ENCODE peak calls at places on chromosomes 12 and 14, in five cellular contexts. One of them, this sample, is unnamed.

GRCh38 chr12:49832836-49833421 is 4.7 kb upstream of the NCKAP5L start:
- DNase-seq in natural killer cell: no peak
- DNase-seq in ovary: no peak
- DNase-seq in stimulated activated CD8-positive, alpha-beta memory T cell treated with anti-CD3 and anti-CD28 coated beads, Interleukin-15, amount 100 ng/mL, for 24 hours: no peak
- DNase-seq in fibroblast of mammary gland: peak
- DNase-seq in this sample: no peak

GRCh38 chr12:94872007-94872653 is 131.4 kb downstream of the NDUFA12 start:
- DNase-seq in natural killer cell: no peak
- DNase-seq in ovary: no peak
- DNase-seq in fibroblast of mammary gland: no peak
- DNase-seq in stimulated activated CD8-positive, alpha-beta memory T cell treated with anti-CD3 and anti-CD28 coated beads, Interleukin-15, amount 100 ng/mL, for 24 hours: no peak
- DNase-seq in this sample: no peak

GRCh38 chr14:34693228-34693939 is 21.0 kb downstream of the CFL2 start:
- DNase-seq in ovary: peak
- DNase-seq in fibroblast of mammary gland: no peak
- DNase-seq in natural killer cell: no peak
- DNase-seq in stimulated activated CD8-positive, alpha-beta memory T cell treated with anti-CD3 and anti-CD28 coated beads, Interleukin-15, amount 100 ng/mL, for 24 hours: no peak
- DNase-seq in this sample: no peak

GRCh38 chr12:104316936-104317335 is 13.4 kb downstream of the EID3 start:
- DNase-seq in ovary: no peak
- DNase-seq in fibroblast of mammary gland: no peak
- DNase-seq in natural killer cell: no peak
- DNase-seq in stimulated activated CD8-positive, alpha-beta memory T cell treated with anti-CD3 and anti-CD28 coated beads, Interleukin-15, amount 100 ng/mL, for 24 hours: no peak
- DNase-seq in this sample: no peak

GRCh38 chr14:94180655-94181271 is 6.6 kb downstream of the PPP4R4 start:
- DNase-seq in ovary: no peak
- DNase-seq in natural killer cell: no peak
- DNase-seq in stimulated activated CD8-positive, alpha-beta memory T cell treated with anti-CD3 and anti-CD28 coated beads, Interleukin-15, amount 100 ng/mL, for 24 hours: no peak
- DNase-seq in fibroblast of mammary gland: peak
- DNase-seq in this sample: no peak

GRCh38 chr12:62758216-62758615 is 176.7 kb downstream of the PPM1H start:
- DNase-seq in stimulated activated CD8-positive, alpha-beta memory T cell treated with anti-CD3 and anti-CD28 coated beads, Interleukin-15, amount 100 ng/mL, for 24 hours: no peak
- DNase-seq in ovary: no peak
- DNase-seq in fibroblast of mammary gland: peak
- DNase-seq in natural killer cell: no peak
- DNase-seq in this sample: no peak

GRCh38 chr12:6235499-6235898 is 35.3 kb downstream of the CD9 start:
- DNase-seq in ovary: no peak
- DNase-seq in fibroblast of mammary gland: no peak
- DNase-seq in stimulated activated CD8-positive, alpha-beta memory T cell treated with anti-CD3 and anti-CD28 coated beads, Interleukin-15, amount 100 ng/mL, for 24 hours: no peak
- DNase-seq in natural killer cell: no peak
- DNase-seq in this sample: no peak

GRCh38 chr14:25308244-25308643 is 258.3 kb upstream of the STXBP6 start:
- DNase-seq in ovary: no peak
- DNase-seq in stimulated activated CD8-positive, alpha-beta memory T cell treated with anti-CD3 and anti-CD28 coated beads, Interleukin-15, amount 100 ng/mL, for 24 hours: no peak
- DNase-seq in fibroblast of mammary gland: peak
- DNase-seq in natural killer cell: no peak
- DNase-seq in this sample: no peak

GRCh38 chr12:482061-482460 is 22.3 kb downstream of the B4GALNT3 start:
- DNase-seq in stimulated activated CD8-positive, alpha-beta memory T cell treated with anti-CD3 and anti-CD28 coated beads, Interleukin-15, amount 100 ng/mL, for 24 hours: no peak
- DNase-seq in natural killer cell: no peak
- DNase-seq in ovary: no peak
- DNase-seq in fibroblast of mammary gland: no peak
- DNase-seq in this sample: no peak

GRCh38 chr12:87779016-87779415 is 250.2 kb downstream of the C12orf50 start:
- DNase-seq in natural killer cell: no peak
- DNase-seq in fibroblast of mammary gland: no peak
- DNase-seq in ovary: no peak
- DNase-seq in stimulated activated CD8-positive, alpha-beta memory T cell treated with anti-CD3 and anti-CD28 coated beads, Interleukin-15, amount 100 ng/mL, for 24 hours: no peak
- DNase-seq in this sample: no peak

GRCh38 chr14:90503582-90503981 is 106.8 kb downstream of the CALM1 start:
- DNase-seq in fibroblast of mammary gland: no peak
- DNase-seq in stimulated activated CD8-positive, alpha-beta memory T cell treated with anti-CD3 and anti-CD28 coated beads, Interleukin-15, amount 100 ng/mL, for 24 hours: no peak
- DNase-seq in ovary: no peak
- DNase-seq in natural killer cell: no peak
- DNase-seq in this sample: no peak

GRCh38 chr14:58717821-58718220 is 80.1 kb downstream of the DACT1 start:
- DNase-seq in stimulated activated CD8-positive, alpha-beta memory T cell treated with anti-CD3 and anti-CD28 coated beads, Interleukin-15, amount 100 ng/mL, for 24 hours: no peak
- DNase-seq in fibroblast of mammary gland: no peak
- DNase-seq in natural killer cell: no peak
- DNase-seq in ovary: no peak
- DNase-seq in this sample: no peak

GRCh38 chr12:89474615-89475014 is 50.0 kb downstream of the GALNT4 start:
- DNase-seq in stimulated activated CD8-positive, alpha-beta memory T cell treated with anti-CD3 and anti-CD28 coated beads, Interleukin-15, amount 100 ng/mL, for 24 hours: no peak
- DNase-seq in ovary: no peak
- DNase-seq in natural killer cell: no peak
- DNase-seq in fibroblast of mammary gland: no peak
- DNase-seq in this sample: no peak

GRCh38 chr12:64665506-64665905 is 55.2 kb downstream of the RASSF3 start:
- DNase-seq in ovary: no peak
- DNase-seq in fibroblast of mammary gland: peak
- DNase-seq in stimulated activated CD8-positive, alpha-beta memory T cell treated with anti-CD3 and anti-CD28 coated beads, Interleukin-15, amount 100 ng/mL, for 24 hours: no peak
- DNase-seq in natural killer cell: no peak
- DNase-seq in this sample: no peak

GRCh38 chr12:3662516-3662915 is 90.4 kb downstream of the CRACR2A start:
- DNase-seq in stimulated activated CD8-positive, alpha-beta memory T cell treated with anti-CD3 and anti-CD28 coated beads, Interleukin-15, amount 100 ng/mL, for 24 hours: no peak
- DNase-seq in ovary: no peak
- DNase-seq in fibroblast of mammary gland: peak
- DNase-seq in natural killer cell: no peak
- DNase-seq in this sample: no peak

GRCh38 chr14:19974844-19975243 is 547 bp upstream of the OR4K15 start:
- DNase-seq in stimulated activated CD8-positive, alpha-beta memory T cell treated with anti-CD3 and anti-CD28 coated beads, Interleukin-15, amount 100 ng/mL, for 24 hours: no peak
- DNase-seq in fibroblast of mammary gland: no peak
- DNase-seq in ovary: no peak
- DNase-seq in natural killer cell: no peak
- DNase-seq in this sample: no peak

GRCh38 chr14:101590062-101590461 is 28.8 kb downstream of the DIO3 start:
- DNase-seq in ovary: no peak
- DNase-seq in natural killer cell: no peak
- DNase-seq in stimulated activated CD8-positive, alpha-beta memory T cell treated with anti-CD3 and anti-CD28 coated beads, Interleukin-15, amount 100 ng/mL, for 24 hours: no peak
- DNase-seq in fibroblast of mammary gland: no peak
- DNase-seq in this sample: no peak

GRCh38 chr12:87200289-87200979 is 828.8 kb downstream of the C12orf50 start:
- DNase-seq in natural killer cell: no peak
- DNase-seq in stimulated activated CD8-positive, alpha-beta memory T cell treated with anti-CD3 and anti-CD28 coated beads, Interleukin-15, amount 100 ng/mL, for 24 hours: no peak
- DNase-seq in fibroblast of mammary gland: no peak
- DNase-seq in ovary: no peak
- DNase-seq in this sample: no peak

GRCh38 chr12:70251226-70251625 is 8.0 kb downstream of the CNOT2 start:
- DNase-seq in ovary: no peak
- DNase-seq in natural killer cell: no peak
- DNase-seq in fibroblast of mammary gland: no peak
- DNase-seq in stimulated activated CD8-positive, alpha-beta memory T cell treated with anti-CD3 and anti-CD28 coated beads, Interleukin-15, amount 100 ng/mL, for 24 hours: no peak
- DNase-seq in this sample: no peak

GRCh38 chr12:65171870-65172269 is 2.5 kb downstream of the LEMD3 start:
- DNase-seq in natural killer cell: no peak
- DNase-seq in ovary: no peak
- DNase-seq in stimulated activated CD8-positive, alpha-beta memory T cell treated with anti-CD3 and anti-CD28 coated beads, Interleukin-15, amount 100 ng/mL, for 24 hours: no peak
- DNase-seq in fibroblast of mammary gland: no peak
- DNase-seq in this sample: no peak

GRCh38 chr14:37197421-37198272 is at the start of gene MIPOL1:
- DNase-seq in natural killer cell: no peak
- DNase-seq in stimulated activated CD8-positive, alpha-beta memory T cell treated with anti-CD3 and anti-CD28 coated beads, Interleukin-15, amount 100 ng/mL, for 24 hours: peak
- DNase-seq in ovary: peak
- DNase-seq in fibroblast of mammary gland: peak
- DNase-seq in this sample: peak

GRCh38 chr14:69363055-69363454 is 35.0 kb downstream of the ERH start:
- DNase-seq in stimulated activated CD8-positive, alpha-beta memory T cell treated with anti-CD3 and anti-CD28 coated beads, Interleukin-15, amount 100 ng/mL, for 24 hours: no peak
- DNase-seq in fibroblast of mammary gland: peak
- DNase-seq in ovary: no peak
- DNase-seq in natural killer cell: no peak
- DNase-seq in this sample: no peak

GRCh38 chr14:21860172-21860571 is 186.6 kb upstream of the OR4E1 start:
- DNase-seq in stimulated activated CD8-positive, alpha-beta memory T cell treated with anti-CD3 and anti-CD28 coated beads, Interleukin-15, amount 100 ng/mL, for 24 hours: no peak
- DNase-seq in ovary: no peak
- DNase-seq in fibroblast of mammary gland: peak
- DNase-seq in natural killer cell: no peak
- DNase-seq in this sample: no peak

GRCh38 chr14:32657081-32657480 is 281.6 kb upstream of the NPAS3 start:
- DNase-seq in natural killer cell: no peak
- DNase-seq in fibroblast of mammary gland: peak
- DNase-seq in stimulated activated CD8-positive, alpha-beta memory T cell treated with anti-CD3 and anti-CD28 coated beads, Interleukin-15, amount 100 ng/mL, for 24 hours: no peak
- DNase-seq in ovary: no peak
- DNase-seq in this sample: peak

GRCh38 chr12:15682826-15683225 is 106.4 kb downstream of the EPS8 start:
- DNase-seq in stimulated activated CD8-positive, alpha-beta memory T cell treated with anti-CD3 and anti-CD28 coated beads, Interleukin-15, amount 100 ng/mL, for 24 hours: no peak
- DNase-seq in fibroblast of mammary gland: peak
- DNase-seq in ovary: no peak
- DNase-seq in natural killer cell: no peak
- DNase-seq in this sample: no peak

GRCh38 chr12:52865090-52865944 is 16.5 kb upstream of the KRT78 start:
- DNase-seq in fibroblast of mammary gland: peak
- DNase-seq in ovary: no peak
- DNase-seq in natural killer cell: no peak
- DNase-seq in stimulated activated CD8-positive, alpha-beta memory T cell treated with anti-CD3 and anti-CD28 coated beads, Interleukin-15, amount 100 ng/mL, for 24 hours: no peak
- DNase-seq in this sample: peak

GRCh38 chr14:90235179-90235976 is 21.0 kb upstream of the PSMC1 start:
- DNase-seq in natural killer cell: peak
- DNase-seq in stimulated activated CD8-positive, alpha-beta memory T cell treated with anti-CD3 and anti-CD28 coated beads, Interleukin-15, amount 100 ng/mL, for 24 hours: peak
- DNase-seq in fibroblast of mammary gland: peak
- DNase-seq in ovary: no peak
- DNase-seq in this sample: no peak

GRCh38 chr12:68291396-68292036 is 38.1 kb upstream of the IL22 start:
- DNase-seq in fibroblast of mammary gland: no peak
- DNase-seq in ovary: no peak
- DNase-seq in stimulated activated CD8-positive, alpha-beta memory T cell treated with anti-CD3 and anti-CD28 coated beads, Interleukin-15, amount 100 ng/mL, for 24 hours: no peak
- DNase-seq in natural killer cell: no peak
- DNase-seq in this sample: no peak

GRCh38 chr12:4353785-4354208 is 25.7 kb downstream of the FGF23 start:
- DNase-seq in fibroblast of mammary gland: peak
- DNase-seq in stimulated activated CD8-positive, alpha-beta memory T cell treated with anti-CD3 and anti-CD28 coated beads, Interleukin-15, amount 100 ng/mL, for 24 hours: no peak
- DNase-seq in ovary: no peak
- DNase-seq in natural killer cell: no peak
- DNase-seq in this sample: no peak

GRCh38 chr12:26319511-26319910 is 124.1 kb downstream of the SSPN start:
- DNase-seq in ovary: peak
- DNase-seq in stimulated activated CD8-positive, alpha-beta memory T cell treated with anti-CD3 and anti-CD28 coated beads, Interleukin-15, amount 100 ng/mL, for 24 hours: no peak
- DNase-seq in fibroblast of mammary gland: peak
- DNase-seq in natural killer cell: no peak
- DNase-seq in this sample: no peak